ENCODE peak calls at places on chromosomes 6 and 20, in ten cellular contexts. Z is activated T-helper 2 cell treated with anti-CD3 and anti-CD28 coated beads, Interferon-gamma antibody, Interleukin-2, Interleukin-4, amounts not matched to agents 10 μg/mL and 5 μg/mL and 100 μg/mL, durations not matched to agents 14 hours and 24 hours and 36 hours; S is activated gamma-delta T cell treated with Interleukin-2 at 50 U/mL for 16 hours; Y is T-helper 9 cell; J is cerebellar cortex; O is nephron progenitor cell; N is T1000; I is heart right ventricle; U is stimulated activated CD8-positive, alpha-beta memory T cell treated with anti-CD3 and anti-CD28 coated beads, Interleukin-7, amount 100 ng/mL, for 48 hours; L is ecto neural progenitor cell. H is an unnamed sample.

GRCh38 chr6:82882363-82883033 is 183.1 kb downstream of the UBE3D start:
- DNase-seq in Z (no peak), S (no peak), Y (no peak), J (no peak), O (no peak), N (no peak), I (no peak), U (no peak), L (no peak), H (no peak)

GRCh38 chr6:139539852-139540251 is 165.4 kb upstream of the CITED2 start:
- DNase-seq in Z (no peak), S (no peak), Y (no peak), J (peak; percentile 64), O (no peak), N (peak; percentile 65), I (peak; percentile 28), U (no peak), L (peak; percentile 49), H (no peak)

GRCh38 chr20:44990425-44990824 is 24.1 kb downstream of the STK4 start:
- DNase-seq in Z (no peak), S (no peak), Y (no peak), J (no peak), O (no peak), N (no peak), I (no peak), U (no peak), L (no peak), H (no peak)

GRCh38 chr6:1099257-1099656 is 212.6 kb upstream of the FOXQ1 start:
- DNase-seq in Z (no peak), S (no peak), Y (no peak), J (no peak), O (no peak), N (no peak), I (no peak), U (no peak), L (no peak), H (no peak)

GRCh38 chr20:47665221-47665991 is 119.9 kb downstream of the SULF2 start:
- DNase-seq in Z (no peak), S (no peak), Y (no peak), J (no peak), O (no peak), N (no peak), I (no peak), U (no peak), L (no peak), H (no peak)

GRCh38 chr20:62815066-62815991 is 1.5 kb upstream of the COL9A3 start:
- DNase-seq in Z (no peak), S (no peak), Y (no peak), J (peak; percentile 16), O (peak; percentile 46), N (no peak), I (no peak), U (no peak), L (no peak), H (no peak)

GRCh38 chr20:16201191-16201590 is 372.1 kb downstream of the KIF16B start:
- DNase-seq in Z (no peak), S (no peak), Y (no peak), J (no peak), O (no peak), N (no peak), I (no peak), U (no peak), L (no peak), H (no peak)

GRCh38 chr6:135182993-135183531 is 2.0 kb downstream of the MYB start:
- DNase-seq in Z (peak; percentile 74), S (peak; percentile 63), Y (peak; percentile 43), J (no peak), O (peak; percentile 38), N (no peak), I (no peak), U (peak; percentile 78), L (no peak), H (peak; percentile 25)

GRCh38 chr20:22385602-22386299 is 198.6 kb downstream of the FOXA2 start:
- DNase-seq in Z (no peak), S (no peak), Y (no peak), J (peak; percentile 2), O (no peak), N (no peak), I (no peak), U (no peak), L (no peak), H (no peak)

GRCh38 chr6:3996349-3996748 is 82.6 kb downstream of the FAM217A start:
- DNase-seq in Z (no peak), S (no peak), Y (no peak), J (no peak), O (no peak), N (no peak), I (no peak), U (no peak), L (no peak), H (no peak)

GRCh38 chr6:24252215-24252614 is 105.6 kb downstream of the DCDC2 start:
- DNase-seq in Z (no peak), S (no peak), Y (no peak), J (no peak), O (no peak), N (no peak), I (no peak), U (no peak), L (no peak), H (no peak)

GRCh38 chr6:1024587-1024986 is 287.3 kb upstream of the FOXQ1 start:
- DNase-seq in Z (no peak), S (no peak), Y (no peak), J (no peak), O (no peak), N (peak; percentile 57), I (no peak), U (no peak), L (no peak), H (no peak)

GRCh38 chr6:169224716-169225115 is 28.9 kb downstream of the THBS2 start:
- DNase-seq in Z (no peak), S (no peak), Y (no peak), J (no peak), O (no peak), N (no peak), I (no peak), U (no peak), L (no peak), H (no peak)

GRCh38 chr6:71468841-71469750 is 180.5 kb downstream of the OGFRL1 start:
- DNase-seq in Z (no peak), S (no peak), Y (no peak), J (peak; percentile 33), O (no peak), N (peak; percentile 21), I (peak; percentile 23), U (no peak), L (no peak), H (no peak)

GRCh38 chr6:164897523-164898094 is 411.8 kb downstream of the C6orf118 start:
- DNase-seq in Z (no peak), S (no peak), Y (no peak), J (no peak), O (no peak), N (no peak), I (no peak), U (no peak), L (no peak), H (no peak)

GRCh38 chr6:139252018-139252390 is 39.8 kb downstream of the TXLNB start:
- DNase-seq in Z (no peak), S (no peak), Y (no peak), J (no peak), O (no peak), N (no peak), I (no peak), U (no peak), L (no peak), H (no peak)

GRCh38 chr20:8855315-8855714 is 213.6 kb upstream of the PLCB4 start:
- DNase-seq in Z (no peak), S (no peak), Y (no peak), J (no peak), O (no peak), N (no peak), I (peak; percentile 45), U (no peak), L (no peak), H (no peak)

GRCh38 chr6:124040655-124041054 is 237.0 kb downstream of the NKAIN2 start:
- DNase-seq in Z (no peak), S (no peak), Y (no peak), J (no peak), O (no peak), N (no peak), I (no peak), U (no peak), L (no peak), H (no peak)

GRCh38 chr6:165976705-165977104 is 190.9 kb downstream of the TBXT start:
- DNase-seq in Z (no peak), S (no peak), Y (no peak), J (no peak), O (no peak), N (no peak), I (no peak), U (no peak), L (no peak), H (no peak)

GRCh38 chr6:34346175-34347119 is 46.0 kb downstream of the NUDT3 start:
- DNase-seq in Z (no peak), S (no peak), Y (no peak), J (no peak), O (no peak), N (no peak), I (no peak), U (no peak), L (no peak), H (no peak)

GRCh38 chr6:33250731-33251130 is 20.9 kb downstream of the VPS52 start:
- DNase-seq in Z (no peak), S (no peak), Y (no peak), J (no peak), O (no peak), N (no peak), I (no peak), U (no peak), L (no peak), H (no peak)

GRCh38 chr20:53276143-53276542 is 304.0 kb downstream of the TSHZ2 start:
- DNase-seq in Z (no peak), S (no peak), Y (no peak), J (no peak), O (no peak), N (no peak), I (peak; percentile 19), U (no peak), L (no peak), H (no peak)

GRCh38 chr6:34484391-34484790 is 18.5 kb downstream of the PACSIN1 start:
- DNase-seq in Z (no peak), S (no peak), Y (no peak), J (no peak), O (no peak), N (no peak), I (no peak), U (no peak), L (no peak), H (no peak)

GRCh38 chr6:168865-169455 is 123.3 kb upstream of the DUSP22 start:
- DNase-seq in Z (no peak), S (no peak), Y (no peak), J (peak; percentile 63), O (no peak), N (no peak), I (no peak), U (no peak), L (no peak), H (no peak)

GRCh38 chr20:25090492-25091429 is 8.8 kb upstream of the VSX1 start:
- DNase-seq in Z (peak; percentile 46), S (peak; percentile 84), Y (peak; percentile 62), J (peak; percentile 37), O (no peak), N (no peak), I (no peak), U (no peak), L (no peak), H (peak; percentile 68)

GRCh38 chr6:108432792-108433191 is 127.9 kb upstream of the FOXO3 start:
- DNase-seq in Z (no peak), S (no peak), Y (no peak), J (no peak), O (no peak), N (no peak), I (peak; percentile 19), U (no peak), L (no peak), H (no peak)

GRCh38 chr6:150735340-150735851 is 130.1 kb upstream of the MTHFD1L start:
- DNase-seq in Z (no peak), S (no peak), Y (no peak), J (no peak), O (no peak), N (no peak), I (no peak), U (no peak), L (no peak), H (no peak)

H was measured in immature natural killer cell.